ENCODE peak calls at places on chromosomes 13 and 19, in ten cellular contexts. D, K, N, U, J, E, S, L, T and O are unnamed samples.

GRCh38 chr19:3801412-3802096 is 15.4 kb upstream of the MATK start:
- DNase-seq in D (peak), U (no peak), J (peak), T (peak), N (peak), E (no peak), S (peak), K (peak), L (no peak), O (peak)

GRCh38 chr19:11423804-11424318 is 4.7 kb upstream of the RGL3 start:
- DNase-seq in E (no peak), T (no peak), S (no peak), L (no peak), N (no peak), D (peak), J (no peak), U (no peak), K (no peak), O (no peak)

GRCh38 chr13:52025475-52026245 is 1.2 kb downstream of the UTP14C start:
- DNase-seq in D (peak), E (no peak), N (no peak), U (no peak), L (no peak), J (no peak), T (no peak), S (no peak), K (no peak), O (no peak)

GRCh38 chr19:3287814-3288213 is 63.4 kb downstream of the CELF5 start:
- DNase-seq in T (no peak), N (no peak), S (no peak), E (no peak), U (no peak), D (no peak), J (no peak), K (no peak), L (no peak), O (no peak)

GRCh38 chr19:21750586-21751128 is 16.7 kb downstream of the ZNF100 start:
- DNase-seq in J (no peak), S (no peak), D (no peak), E (no peak), U (no peak), N (peak), L (no peak), K (no peak), T (no peak), O (no peak)

GRCh38 chr13:53198699-53199098 is 170.1 kb downstream of the OLFM4 start:
- DNase-seq in S (no peak), J (no peak), U (no peak), K (no peak), T (no peak), N (no peak), D (no peak), E (no peak), L (no peak), O (no peak)

GRCh38 chr13:45807520-45808099 is 43.9 kb downstream of the SIAH3 start:
- DNase-seq in L (no peak), T (no peak), K (peak), D (peak), N (no peak), J (no peak), E (peak), U (no peak), S (peak), O (no peak)

GRCh38 chr13:45370922-45371406 is 30.0 kb upstream of the TPT1 start:
- DNase-seq in K (peak), S (peak), J (peak), E (peak), U (peak), L (no peak), D (peak), T (no peak), N (no peak), O (peak)

GRCh38 chr13:36362251-36362650 is 16.1 kb upstream of the SPART start:
- DNase-seq in S (no peak), K (peak), N (no peak), J (no peak), E (peak), U (no peak), T (no peak), L (no peak), D (no peak), O (no peak)

GRCh38 chr13:63206431-63206830 is 1790.8 kb upstream of the PCDH20 start:
- DNase-seq in D (no peak), L (no peak), J (no peak), T (no peak), K (no peak), U (no peak), N (no peak), E (no peak), S (no peak), O (no peak)

GRCh38 chr13:45419945-45420344 is 1.8 kb upstream of the SLC25A30 start:
- DNase-seq in S (no peak), E (no peak), K (no peak), N (no peak), D (no peak), J (no peak), U (no peak), L (no peak), T (no peak), O (no peak)

GRCh38 chr13:71880753-71881541 is 13.9 kb upstream of the DACH1 start:
- DNase-seq in N (no peak), D (no peak), U (no peak), E (peak), L (no peak), J (no peak), T (no peak), K (no peak), S (no peak), O (no peak)

GRCh38 chr13:79749985-79750551 is 269.1 kb downstream of the NDFIP2 start:
- DNase-seq in T (no peak), D (peak), L (no peak), E (peak), S (peak), J (peak), K (peak), U (no peak), N (no peak), O (peak)

GRCh38 chr13:51849145-51850101 is 4.4 kb upstream of the TMEM272 start:
- DNase-seq in K (no peak), J (no peak), U (no peak), T (no peak), D (peak), L (peak), S (peak), N (no peak), E (peak), O (peak)

GRCh38 chr19:13984875-13985741 is 21.0 kb downstream of the RFX1 start:
- DNase-seq in D (no peak), K (no peak), S (no peak), U (no peak), E (no peak), T (peak), L (no peak), J (peak), N (no peak), O (peak)

GRCh38 chr19:47323872-47324271 is 8.1 kb upstream of the C5AR2 start:
- DNase-seq in N (no peak), U (no peak), J (no peak), S (no peak), T (no peak), L (no peak), E (no peak), K (no peak), D (no peak), O (no peak)
- H3K27ac ChIP-seq in N (no peak), U (no peak), J (peak), S (no peak), T (no peak), L (no peak), E (no peak), K (no peak), D (no peak), O (peak)

GRCh38 chr19:48879025-48879572 is 6.9 kb downstream of the PPP1R15A start:
- DNase-seq in J (no peak), K (no peak), N (no peak), U (no peak), D (no peak), L (no peak), S (no peak), T (peak), E (peak), O (no peak)

GRCh38 chr19:48878219-48879024 is 6.2 kb downstream of the PPP1R15A start:
- DNase-seq in N (no peak), L (no peak), T (no peak), J (no peak), U (no peak), E (peak), K (no peak), S (no peak), D (no peak), O (peak)

GRCh38 chr19:48877900-48878218 is 5.6 kb downstream of the PPP1R15A start:
- DNase-seq in K (no peak), T (no peak), D (no peak), S (no peak), U (no peak), N (no peak), E (peak), J (no peak), L (no peak), O (no peak)

GRCh38 chr19:48881741-48882657 is 9.8 kb downstream of the PPP1R15A start:
- DNase-seq in T (peak), J (no peak), E (peak), U (no peak), N (no peak), D (peak), S (no peak), L (peak), K (no peak), O (no peak)
- H3K27ac ChIP-seq in T (no peak), J (no peak), E (no peak), U (no peak), N (no peak), D (no peak), S (no peak), L (no peak), K (no peak), O (peak)

GRCh38 chr13:40186636-40187323 is 479.7 kb downstream of the FOXO1 start:
- DNase-seq in T (no peak), L (no peak), J (no peak), K (no peak), E (no peak), D (no peak), N (no peak), U (no peak), S (no peak), O (no peak)

GRCh38 chr13:40186041-40186440 is 480.4 kb downstream of the FOXO1 start:
- DNase-seq in T (no peak), N (no peak), E (no peak), U (no peak), S (no peak), J (no peak), K (no peak), D (no peak), L (no peak), O (no peak)

GRCh38 chr13:40189426-40189825 is 477.0 kb downstream of the FOXO1 start:
- DNase-seq in D (no peak), E (no peak), N (no peak), L (no peak), K (no peak), J (no peak), S (no peak), U (no peak), T (peak), O (no peak)

GRCh38 chr13:40187324-40187795 is 479.1 kb downstream of the FOXO1 start:
- DNase-seq in L (peak), E (no peak), J (no peak), N (no peak), K (no peak), T (peak), D (peak), S (no peak), U (no peak), O (no peak)

GRCh38 chr13:40187836-40188591 is 478.4 kb downstream of the FOXO1 start:
- DNase-seq in K (no peak), N (no peak), D (peak), L (no peak), J (no peak), U (no peak), T (peak), E (no peak), S (no peak), O (no peak)
- H3K27ac ChIP-seq in K (no peak), N (no peak), D (no peak), L (no peak), J (no peak), U (peak), T (peak), E (no peak), S (no peak), O (no peak)

GRCh38 chr13:114143806-114144605 is 11.6 kb upstream of the RASA3 start:
- DNase-seq in S (no peak), D (peak), N (peak), E (no peak), L (peak), U (no peak), J (no peak), T (peak), K (no peak), O (no peak)

GRCh38 chr13:114144606-114145244 is 12.3 kb upstream of the RASA3 start:
- DNase-seq in E (no peak), S (no peak), N (no peak), T (no peak), U (no peak), K (no peak), L (no peak), D (no peak), J (no peak), O (no peak)

GRCh38 chr13:114141261-114141996 is 9.0 kb upstream of the RASA3 start:
- DNase-seq in S (no peak), J (no peak), E (no peak), L (no peak), N (no peak), K (no peak), T (peak), U (no peak), D (no peak), O (no peak)

GRCh38 chr13:114142137-114142550 is 9.7 kb upstream of the RASA3 start:
- DNase-seq in S (no peak), T (peak), E (no peak), U (no peak), J (no peak), D (peak), K (no peak), L (no peak), N (peak), O (no peak)

GRCh38 chr13:114142640-114143490 is 10.4 kb upstream of the RASA3 start:
- DNase-seq in S (no peak), L (peak), E (peak), T (peak), D (no peak), U (no peak), J (peak), K (no peak), N (peak), O (peak)
- H3K27ac ChIP-seq in S (no peak), L (peak), E (no peak), T (peak), D (no peak), U (no peak), J (no peak), K (peak), N (no peak), O (peak)

GRCh38 chr19:32719611-32720059 is at the start of gene TDRD12:
- DNase-seq in J (no peak), N (no peak), K (no peak), S (no peak), D (peak), T (no peak), U (no peak), E (no peak), L (no peak), O (no peak)

GRCh38 chr19:32720216-32720935 is 809 bp downstream of the TDRD12 start:
- DNase-seq in L (no peak), K (no peak), J (no peak), E (no peak), N (no peak), T (no peak), D (no peak), S (no peak), U (no peak), O (no peak)

GRCh38 chr19:32720936-32721250 is 1.3 kb downstream of the TDRD12 start:
- DNase-seq in N (no peak), S (no peak), D (no peak), K (no peak), T (no peak), E (no peak), L (no peak), U (no peak), J (no peak), O (no peak)

GRCh38 chr19:32717496-32717895 is 2.1 kb upstream of the TDRD12 start:
- DNase-seq in U (no peak), J (no peak), K (no peak), D (no peak), L (no peak), E (no peak), N (no peak), T (no peak), S (no peak), O (no peak)

DNA sequence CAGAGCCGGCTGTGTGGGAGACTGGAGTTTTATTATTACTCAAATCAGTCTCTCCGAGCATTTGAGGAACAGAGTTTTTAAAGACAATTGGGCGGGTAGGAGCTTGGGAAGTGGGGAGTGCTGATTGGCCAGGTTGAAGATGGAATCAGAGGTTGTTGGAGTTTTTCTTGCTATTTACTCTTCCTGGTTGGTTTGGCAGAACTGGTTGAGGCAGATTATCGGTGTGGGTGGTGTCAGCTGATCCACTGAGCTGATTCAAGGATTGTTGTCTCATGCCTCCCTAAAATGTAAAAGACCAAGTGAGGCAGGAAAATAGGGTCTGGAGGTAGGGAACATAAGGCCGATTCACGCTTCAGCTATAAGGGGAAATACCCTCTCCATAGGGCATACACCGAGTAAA is 1.3 kb upstream of the TDRD12 start:
- DNase-seq in E (no peak), S (no peak), N (no peak), K (no peak), U (no peak), L (no peak), T (no peak), D (no peak), J (no peak), O (no peak)
- H3K27ac ChIP-seq in E (no peak), S (no peak), N (no peak), K (no peak), U (no peak), L (no peak), T (no peak), D (no peak), J (no peak), O (no peak)

GRCh38 chr19:5131866-5132561 is 163.1 kb downstream of the KDM4B start:
- DNase-seq in N (no peak), J (no peak), K (peak), U (no peak), D (no peak), E (no peak), L (peak), T (no peak), S (peak), O (no peak)

GRCh38 chr19:5132698-5133651 is 164.1 kb downstream of the KDM4B start:
- DNase-seq in U (no peak), L (no peak), J (no peak), S (no peak), T (no peak), K (no peak), N (no peak), D (no peak), E (no peak), O (no peak)

GRCh38 chr19:5130371-5131030 is 161.6 kb downstream of the KDM4B start:
- DNase-seq in T (peak), J (no peak), L (no peak), K (no peak), U (no peak), N (no peak), E (no peak), S (no peak), D (no peak), O (no peak)

GRCh38 chr19:5129691-5130090 is 160.8 kb downstream of the KDM4B start:
- DNase-seq in S (no peak), L (no peak), K (no peak), D (no peak), E (no peak), T (no peak), N (no peak), U (no peak), J (no peak), O (no peak)

DNA sequence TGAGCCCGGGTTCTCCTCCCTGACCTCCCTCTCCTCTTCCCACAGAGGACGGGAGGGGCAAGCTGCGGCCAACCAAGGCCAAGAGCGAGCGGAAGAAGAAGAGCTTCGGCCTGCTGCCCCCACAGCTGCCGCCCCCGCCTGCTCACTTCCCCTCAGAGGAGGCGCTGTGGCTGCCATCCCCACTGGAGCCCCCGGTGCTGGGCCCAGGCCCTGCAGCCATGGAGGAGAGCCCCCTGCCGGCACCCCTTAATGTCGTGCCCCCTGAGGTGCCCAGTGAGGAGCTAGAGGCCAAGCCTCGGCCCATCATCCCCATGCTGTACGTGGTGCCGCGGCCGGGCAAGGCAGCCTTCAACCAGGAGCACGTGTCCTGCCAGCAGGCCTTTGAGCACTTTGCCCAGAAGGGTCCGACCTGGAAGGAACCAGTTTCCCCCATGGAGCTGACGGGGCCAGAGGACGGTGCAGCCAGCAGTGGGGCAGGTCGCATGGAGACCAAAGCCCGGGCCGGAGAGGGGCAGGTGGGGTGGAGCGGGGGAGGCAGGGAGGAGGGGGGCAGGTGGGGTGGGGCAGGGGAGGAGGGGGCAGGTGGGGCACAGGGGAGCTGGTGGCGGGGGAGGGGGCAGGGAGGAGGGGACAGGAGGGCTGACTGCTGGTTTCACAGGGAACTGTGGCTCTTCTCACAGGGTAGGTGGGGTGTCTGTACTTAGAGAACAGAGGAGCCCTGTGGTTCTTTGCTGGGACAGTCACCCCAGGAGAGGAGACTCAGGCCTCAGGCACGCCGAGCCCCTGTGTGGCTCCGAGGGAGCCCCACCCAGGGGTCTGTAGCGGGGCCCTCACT is 162.3 kb downstream of the KDM4B start:
- DNase-seq in K (no peak), U (no peak), T (no peak), S (no peak), J (no peak), N (no peak), E (no peak), L (no peak), D (no peak), O (no peak)
- H3K27ac ChIP-seq in K (no peak), U (peak), T (no peak), S (peak), J (no peak), N (no peak), E (no peak), L (no peak), D (no peak), O (no peak)